ENCODE peak calls at places on chromosome 22, in four cellular contexts. X is cardiac fibroblast, O is AG09319, D is neural progenitor cell. C is an unnamed sample.

GRCh38 chr22:49968313-49968830 is 7.8 kb downstream of the PIM3 start:
- DNase-seq in X (no peak), O (no peak), D (no peak), C (no peak)

GRCh38 chr22:20857247-20857643 is 1.4 kb downstream of the PI4KA start:
- DNase-seq in X (no peak), O (no peak), D (no peak), C (no peak)

GRCh38 chr22:49632199-49633009 is 195.3 kb downstream of the BRD1 start:
- DNase-seq in X (peak), O (no peak), D (peak), C (peak)

GRCh38 chr22:37095113-37095512 is 14.4 kb downstream of the TMPRSS6 start:
- DNase-seq in X (no peak), O (no peak), D (no peak), C (no peak)

GRCh38 chr22:23237841-23238240 is 57.5 kb downstream of the BCR start:
- DNase-seq in X (no peak), O (no peak), D (no peak), C (no peak)

GRCh38 chr22:38240734-38241252 is 32.0 kb downstream of the TMEM184B start:
- DNase-seq in X (peak), O (no peak), D (peak), C (peak)

GRCh38 chr22:38107692-38108515 is 2.6 kb downstream of the BAIAP2L2 start:
- DNase-seq in X (no peak), O (no peak), D (no peak), C (no peak)

GRCh38 chr22:33018232-33018864 is 39.8 kb downstream of the SYN3 start:
- DNase-seq in X (peak), O (peak), D (peak), C (peak)

GRCh38 chr22:20207277-20208025 is 56.6 kb upstream of the CCDC188 start:
- DNase-seq in X (no peak), O (no peak), D (no peak), C (no peak)

GRCh38 chr22:37492428-37493344 is 6.5 kb upstream of the MFNG start:
- DNase-seq in X (peak), O (peak), D (peak), C (peak)

GRCh38 chr22:19843107-19843856 is 11.4 kb downstream of the GNB1L start:
- DNase-seq in X (no peak), O (no peak), D (peak), C (no peak)

GRCh38 chr22:17155941-17156340 is 3.1 kb downstream of the HDHD5 start:
- DNase-seq in X (no peak), O (no peak), D (no peak), C (no peak)

GRCh38 chr22:50012201-50013181 is at the start of gene IL17REL:
- DNase-seq in X (no peak), O (no peak), D (no peak), C (peak)

GRCh38 chr22:33332538-33332937 is 274.4 kb upstream of the SYN3 start:
- DNase-seq in X (no peak), O (no peak), D (no peak), C (no peak)

DNA sequence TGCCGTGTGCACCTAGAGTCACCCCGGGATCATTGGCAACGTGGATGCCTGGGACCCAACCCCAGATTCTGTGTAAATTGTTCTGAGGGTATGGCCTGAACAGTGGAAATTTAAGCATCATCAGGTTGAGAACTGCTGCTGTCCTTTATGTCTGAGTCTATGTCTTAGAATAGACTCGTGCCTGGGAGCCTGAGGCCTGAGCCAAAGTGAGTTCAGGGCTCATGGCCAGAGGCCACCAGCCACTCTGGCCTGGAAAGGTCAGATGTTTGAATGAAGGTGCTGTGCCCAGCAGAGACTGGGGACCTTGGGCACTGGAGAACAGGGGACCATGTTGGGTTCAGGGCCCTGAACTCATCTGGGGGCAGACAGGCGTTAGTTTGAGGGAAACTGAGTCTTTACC is 91.1 kb downstream of the MYO18B start:
- DNase-seq in X (no peak), O (no peak), D (no peak), C (no peak)
- TF ChIP-seq CTCF in X (no peak), O (no peak), D (no peak), C (no peak)

GRCh38 chr22:26318975-26319374 is 110.1 kb upstream of the ASPHD2 start:
- DNase-seq in X (peak), O (no peak), D (no peak), C (peak)
- TF ChIP-seq CTCF in X (peak), O (peak), D (no peak), C (peak)

GRCh38 chr22:40480996-40481395 is 110.6 kb downstream of the SGSM3 start:
- DNase-seq in X (no peak), O (no peak), D (no peak), C (peak)

GRCh38 chr22:40477683-40478348 is 107.4 kb downstream of the SGSM3 start:
- DNase-seq in X (no peak), O (no peak), D (no peak), C (no peak)

GRCh38 chr22:40479887-40480538 is 109.6 kb downstream of the SGSM3 start:
- DNase-seq in X (peak), O (no peak), D (no peak), C (no peak)

GRCh38 chr22:40478456-40479125 is 108.2 kb downstream of the SGSM3 start:
- DNase-seq in X (no peak), O (no peak), D (no peak), C (no peak)

DNA sequence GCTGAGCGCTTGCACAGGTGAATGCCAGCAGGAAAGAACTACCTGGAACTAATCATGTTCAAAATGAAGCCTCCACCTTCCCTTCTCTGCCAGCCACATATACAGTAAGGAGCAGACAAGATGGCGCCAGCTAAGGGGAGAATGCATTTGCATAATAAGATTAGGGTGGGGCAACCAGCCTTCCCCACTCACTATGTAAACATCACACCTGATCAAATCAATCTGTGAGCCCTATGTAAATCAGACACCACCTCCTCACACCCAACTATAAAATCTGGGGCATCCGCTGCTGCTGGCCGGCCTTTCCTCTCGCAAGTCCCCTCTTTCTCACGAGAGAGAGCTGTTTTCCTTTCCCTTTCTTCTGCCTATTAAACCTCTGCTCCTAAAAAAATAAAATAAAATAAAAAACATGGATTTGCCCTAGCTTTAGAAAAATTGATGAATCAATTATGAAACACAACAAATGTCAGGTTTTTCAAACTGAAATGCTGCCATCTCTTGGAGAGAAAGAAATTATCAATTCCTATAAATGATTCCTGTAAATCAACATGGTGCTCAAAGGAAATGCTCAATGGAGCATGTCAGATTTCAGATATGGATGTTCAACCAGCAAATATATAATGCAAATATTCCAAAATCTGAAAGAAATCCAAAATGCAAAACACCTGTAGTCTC is 108.9 kb downstream of the SGSM3 start:
- DNase-seq in X (no peak), O (no peak), D (no peak), C (no peak)
- TF ChIP-seq CTCF in X (no peak), O (no peak), D (no peak), C (no peak)

DNA sequence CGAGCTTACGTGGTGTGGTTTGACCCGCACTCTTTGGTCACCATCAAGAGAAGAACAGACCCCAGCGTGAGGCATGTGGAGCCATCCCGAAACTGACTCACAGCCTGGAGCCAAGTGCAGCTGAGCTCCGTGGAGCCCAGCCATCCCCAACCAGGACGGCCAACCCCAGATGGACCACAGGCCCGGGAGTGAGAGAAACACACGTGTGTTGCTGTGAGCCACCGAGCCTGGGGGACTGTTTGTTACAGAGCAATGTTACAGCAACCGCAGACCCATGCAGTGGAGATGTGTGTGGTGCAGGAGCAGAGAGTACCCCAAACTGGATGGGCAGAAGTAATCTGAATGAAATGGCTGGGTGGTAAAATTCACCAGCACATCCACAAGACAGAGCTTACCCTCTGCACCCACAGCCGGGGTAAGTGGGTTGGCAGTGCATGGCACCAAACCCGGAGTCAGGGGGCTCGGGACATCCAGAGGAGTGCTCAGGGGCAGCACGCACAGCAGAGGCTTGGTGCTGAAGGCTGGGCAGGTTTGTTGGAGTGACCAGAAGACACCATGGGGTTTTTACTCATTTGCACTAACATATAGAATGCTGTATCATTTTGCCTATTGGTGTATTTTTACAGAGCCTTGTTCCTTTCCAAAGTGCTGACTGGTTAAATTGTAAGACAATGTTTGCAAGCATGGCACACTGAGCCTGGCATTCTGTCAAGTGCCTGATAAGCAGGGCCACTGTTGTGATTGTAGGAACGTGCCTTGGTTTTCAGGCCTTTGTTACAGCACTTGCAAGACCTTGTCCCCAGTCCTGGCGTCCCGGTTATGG is 90.4 kb downstream of the RTL6 start:
- DNase-seq in X (no peak), O (no peak), D (no peak), C (no peak)
- TF ChIP-seq CTCF in X (no peak), O (no peak), D (no peak), C (no peak)

GRCh38 chr22:46583571-46583970 is 36.6 kb upstream of the GRAMD4 start:
- DNase-seq in X (no peak), O (no peak), D (no peak), C (no peak)
- TF ChIP-seq CTCF in X (no peak), O (no peak), D (no peak), C (no peak)

DNA sequence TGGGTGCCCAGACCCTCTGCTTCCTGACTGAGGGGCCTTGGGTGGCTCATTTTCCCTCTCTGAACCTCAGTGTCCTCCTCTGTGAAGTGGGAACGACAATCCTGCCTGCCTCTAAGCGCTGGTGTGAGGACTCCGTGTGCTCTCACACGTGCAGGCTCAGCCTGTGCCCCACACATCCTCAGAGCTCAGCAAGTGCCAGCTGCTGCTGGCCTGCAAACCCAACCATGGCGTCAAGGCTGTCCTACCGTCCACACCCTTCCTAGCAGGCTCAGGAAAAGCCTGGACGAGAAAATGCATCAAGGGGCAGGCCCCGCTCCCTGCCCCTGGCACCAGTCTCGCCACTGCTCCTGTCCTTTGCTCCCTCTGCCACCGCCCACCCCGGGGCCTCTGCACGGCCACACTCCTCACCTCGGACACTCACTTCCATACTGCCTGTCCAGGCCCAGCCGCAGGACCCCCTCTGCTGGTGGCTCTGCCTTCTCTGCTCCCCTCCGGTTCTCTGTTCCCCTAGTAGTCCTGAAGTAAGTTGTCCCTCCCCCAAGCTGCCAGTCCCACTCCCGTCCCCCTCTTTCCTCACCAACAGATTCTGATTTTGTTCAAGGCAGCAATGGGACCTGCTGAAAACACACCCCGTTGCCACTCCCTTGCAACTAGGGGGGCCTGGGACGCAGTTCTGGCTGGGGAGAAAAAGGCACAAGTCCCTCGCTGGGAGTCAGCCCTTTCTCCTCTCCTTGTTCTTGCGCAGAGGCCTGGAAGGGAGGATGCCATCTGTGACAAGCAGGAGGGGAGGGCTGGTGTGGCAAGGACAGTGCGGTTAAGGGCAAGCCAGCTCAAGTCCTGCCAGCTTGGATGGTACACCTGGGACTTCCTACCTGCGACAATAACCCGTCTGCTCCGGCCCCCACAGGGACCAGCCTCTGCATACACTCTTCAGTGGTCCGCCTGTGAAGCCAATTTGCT is 62.2 kb downstream of the ARFGAP3 start:
- DNase-seq in X (no peak), O (no peak), D (peak), C (no peak)
- TF ChIP-seq CTCF in X (peak), O (no peak), D (peak), C (no peak)

GRCh38 chr22:43747877-43748276 is 64.2 kb downstream of the EFCAB6 start:
- DNase-seq in X (peak), O (no peak), D (no peak), C (no peak)
- TF ChIP-seq CTCF in X (no peak), O (no peak), D (no peak), C (no peak)

GRCh38 chr22:39457546-39458442 is 982 bp downstream of the MGAT3 start:
- DNase-seq in X (no peak), O (no peak), D (peak), C (no peak)

GRCh38 chr22:39459681-39460080 is 2.9 kb downstream of the MGAT3 start:
- DNase-seq in X (no peak), O (no peak), D (no peak), C (no peak)

GRCh38 chr22:39456262-39457046 is at the start of gene MGAT3:
- DNase-seq in X (no peak), O (no peak), D (no peak), C (no peak)

GRCh38 chr22:39457047-39457545 is 284 bp downstream of the MGAT3 start:
- DNase-seq in X (no peak), O (no peak), D (peak), C (no peak)

DNA sequence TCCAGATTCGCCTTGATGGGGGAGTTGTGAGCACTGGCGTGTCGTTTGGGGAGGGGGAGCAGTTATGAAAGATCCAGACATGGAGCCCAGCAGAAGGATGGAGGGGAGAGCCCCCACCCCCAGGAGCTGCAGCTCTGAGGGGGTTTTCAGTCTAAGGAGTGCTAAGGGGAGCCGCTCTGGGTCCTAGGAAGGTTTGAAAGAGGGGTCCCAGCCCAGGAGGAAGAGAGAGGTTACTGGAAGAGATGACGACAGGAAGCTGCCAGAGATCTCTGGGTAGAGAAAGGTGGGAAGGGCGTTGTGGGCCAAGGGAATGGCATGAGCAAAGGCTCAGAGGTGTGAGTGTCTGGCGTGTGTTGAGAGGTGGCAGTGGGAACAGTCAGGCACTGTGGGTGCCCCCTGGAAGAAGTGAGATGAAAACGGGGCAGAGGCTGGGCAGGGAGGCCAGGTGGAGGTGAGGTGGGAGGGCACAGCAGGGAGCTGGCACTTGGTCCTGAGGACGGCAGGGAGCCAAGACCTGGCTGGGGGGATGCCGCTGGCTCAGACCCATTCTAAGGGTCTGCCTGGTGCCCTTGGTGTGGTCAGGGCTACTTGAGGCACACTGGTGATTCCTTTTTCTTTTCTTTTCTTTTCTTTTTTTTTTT is 1.8 kb downstream of the MGAT3 start:
- DNase-seq in X (no peak), O (no peak), D (no peak), C (no peak)
- TF ChIP-seq CTCF in X (no peak), O (no peak), D (no peak), C (no peak)

DNA sequence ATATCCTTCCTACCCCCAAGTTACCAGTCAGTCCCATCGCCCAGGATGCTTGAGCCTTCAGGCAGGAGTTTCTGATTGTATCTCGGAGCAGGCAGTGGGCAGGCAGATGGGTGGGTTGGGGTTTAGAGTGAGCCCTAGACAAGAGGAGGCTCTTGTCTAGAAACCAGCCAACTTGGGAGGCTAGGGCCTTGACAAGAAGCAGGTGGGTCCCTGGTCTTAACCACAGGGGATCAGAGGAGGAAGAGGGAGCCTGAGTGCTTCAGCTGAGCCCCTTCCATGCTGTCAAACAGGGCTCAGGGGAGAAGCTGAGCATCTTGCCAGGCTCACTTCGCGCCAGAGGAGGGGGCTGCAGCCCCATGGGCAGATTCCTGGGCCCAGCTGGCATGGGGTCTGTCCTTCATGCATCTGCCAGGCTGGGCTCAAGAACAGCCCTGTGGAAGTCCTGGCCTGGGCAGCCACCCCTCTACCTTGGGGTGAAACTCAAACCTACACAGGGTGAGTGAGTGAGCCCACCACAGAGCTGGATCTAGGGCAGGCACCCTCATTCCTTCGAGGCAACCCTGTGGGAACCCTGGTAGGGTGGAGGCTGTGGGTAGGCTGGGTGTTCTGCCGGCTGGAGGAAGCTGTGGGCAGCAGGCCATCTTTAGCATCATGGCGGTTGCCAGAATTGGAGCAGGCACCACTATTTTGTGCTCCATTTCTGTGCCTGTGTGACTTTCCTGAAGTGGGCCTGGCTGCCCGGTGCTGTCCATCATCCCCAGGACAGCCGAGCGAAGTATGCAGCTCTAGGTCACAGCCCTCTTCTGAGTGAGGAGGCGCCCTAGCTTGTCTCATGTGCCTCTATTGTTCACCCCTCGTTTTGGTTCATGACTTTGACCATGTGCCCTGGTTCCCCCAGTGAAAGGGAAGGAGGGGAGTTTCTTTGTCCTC is 108.1 kb downstream of the MORC2 start:
- DNase-seq in X (no peak), O (no peak), D (no peak), C (no peak)
- TF ChIP-seq CTCF in X (no peak), O (no peak), D (peak), C (no peak)